ENCODE peak calls at places on chromosomes 2 and 18, in six cellular contexts. K, H, Z, I, S and Y are unnamed samples.

GRCh38 chr2:219149667-219150066 is 10.9 kb downstream of the NHEJ1 start:
- DNase-seq in I (no peak), S (no peak), Z (no peak), K (no peak), H (no peak), Y (peak)

GRCh38 chr2:218508299-218508698 is 59.9 kb downstream of the USP37 start:
- DNase-seq in S (no peak), Z (no peak), I (no peak), H (no peak), K (no peak), Y (no peak)

GRCh38 chr2:237154894-237155851 is 69.5 kb downstream of the COPS8 start:
- DNase-seq in Z (no peak), S (peak), K (no peak), H (no peak), I (no peak), Y (no peak)

GRCh38 chr2:199659207-199659606 is 191.8 kb downstream of the FTCDNL1 start:
- DNase-seq in Z (peak), I (peak), H (peak), S (peak), K (peak), Y (no peak)

GRCh38 chr2:43127941-43128561 is 98.4 kb downstream of the ZFP36L2 start:
- DNase-seq in S (peak), K (no peak), I (no peak), H (no peak), Z (no peak), Y (no peak)

GRCh38 chr2:119702918-119703401 is 24.0 kb downstream of the TMEM177 start:
- DNase-seq in H (peak), S (peak), I (peak), Z (peak), K (peak), Y (peak)

GRCh38 chr2:11533278-11534077 is at the start of gene GREB1:
- DNase-seq in H (no peak), S (no peak), I (no peak), K (no peak), Z (no peak), Y (no peak)

GRCh38 chr18:32470136-32470712 is 458 bp downstream of the GAREM1 start:
- DNase-seq in H (peak), Z (peak), S (peak), I (peak), K (peak), Y (peak)

GRCh38 chr2:190835303-190835930 is 45.2 kb upstream of the GLS start:
- DNase-seq in H (peak), Z (no peak), K (no peak), S (no peak), I (no peak), Y (peak)

GRCh38 chr2:187169108-187169713 is 278.8 kb downstream of the CALCRL start:
- DNase-seq in Z (no peak), I (no peak), H (no peak), K (no peak), S (no peak), Y (no peak)

GRCh38 chr2:218075975-218076811 is 7.1 kb downstream of the RUFY4 start:
- DNase-seq in K (no peak), H (no peak), S (no peak), Z (no peak), I (no peak), Y (no peak)

GRCh38 chr2:127064642-127065250 is 42.2 kb downstream of the BIN1 start:
- DNase-seq in S (peak), I (peak), K (peak), Z (no peak), H (peak), Y (peak)
- TF ChIP-seq CTCF in S (no peak), I (no peak), K (no peak), Z (no peak), H (peak), Y (no peak)

DNA sequence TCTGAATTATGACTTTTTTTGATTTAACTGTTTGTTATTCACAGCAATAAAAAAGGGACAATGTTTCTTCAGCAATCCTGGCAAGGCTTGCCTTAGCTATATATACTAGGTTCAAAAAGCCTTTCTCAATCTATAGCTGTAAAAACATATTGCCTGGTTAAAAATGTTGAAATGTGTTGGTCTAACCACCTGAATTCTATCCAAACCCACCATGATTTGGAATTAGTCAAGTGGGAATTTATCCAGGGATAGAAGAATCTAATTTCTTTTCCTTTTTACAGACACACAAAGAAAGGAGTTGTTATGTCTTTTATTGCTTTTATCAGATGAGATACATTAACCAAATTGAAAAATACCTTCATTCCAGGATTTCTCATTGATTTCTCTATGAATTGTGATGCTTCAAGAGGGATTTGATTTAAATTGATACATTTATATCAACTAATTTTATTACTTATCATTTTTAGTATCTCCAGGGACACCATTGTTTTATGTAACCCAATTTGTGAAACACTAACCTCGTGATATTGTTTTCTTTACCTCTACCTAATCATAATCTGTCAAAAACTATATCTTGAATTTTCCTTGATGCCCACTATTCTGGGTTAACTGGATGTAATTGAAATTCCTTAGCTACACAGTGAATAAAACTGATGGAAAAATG is 88.1 kb downstream of the LRP1B start:
- DNase-seq in Z (no peak), H (no peak), I (no peak), K (no peak), S (no peak), Y (no peak)
- TF ChIP-seq CTCF in Z (no peak), H (no peak), I (no peak), K (no peak), S (no peak), Y (no peak)

GRCh38 chr2:68722712-68723111 is 11.9 kb upstream of the ARHGAP25 start:
- DNase-seq in Z (no peak), H (no peak), S (no peak), K (no peak), I (no peak), Y (no peak)
- TF ChIP-seq CTCF in Z (peak), H (peak), S (no peak), K (no peak), I (no peak), Y (no peak)

DNA sequence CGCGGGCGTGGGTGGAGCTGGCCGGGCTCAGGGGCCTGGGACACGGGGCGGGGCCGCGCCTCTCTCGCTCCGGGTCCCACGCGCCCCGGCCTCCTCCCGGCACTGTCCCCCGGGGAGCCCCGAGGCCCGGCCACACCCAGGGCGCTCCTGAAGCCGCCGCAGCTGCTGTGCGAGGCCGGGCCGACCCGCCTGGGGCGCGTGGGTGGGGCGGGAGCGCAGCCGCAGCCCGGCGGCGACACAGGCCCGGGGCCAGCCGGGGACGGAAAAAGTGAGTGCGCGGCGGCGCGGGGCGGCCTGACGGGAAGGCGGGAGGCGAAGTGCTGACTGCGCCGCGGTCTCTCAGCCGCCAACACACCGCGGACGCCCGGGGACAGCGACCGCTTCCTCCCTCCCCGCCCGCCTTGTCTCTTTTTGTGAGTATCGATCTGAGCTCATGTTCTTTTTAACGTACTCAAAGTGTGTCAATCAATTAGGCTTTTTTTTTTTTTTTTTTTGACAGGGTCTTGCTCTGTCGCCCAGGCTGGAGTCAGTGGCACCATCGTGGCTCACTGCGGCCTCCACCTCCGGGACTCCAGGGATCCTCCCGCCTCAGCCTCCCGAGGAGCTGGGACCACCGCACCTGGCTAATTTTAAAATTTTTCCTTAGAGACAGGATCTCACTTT is 14.5 kb downstream of the PDCD1 start:
- DNase-seq in K (peak), Z (peak), I (peak), S (peak), H (no peak), Y (peak)
- TF ChIP-seq CTCF in K (no peak), Z (no peak), I (peak), S (peak), H (no peak), Y (no peak)

GRCh38 chr2:85326946-85327756 is 638 bp downstream of the TGOLN2 start:
- DNase-seq in I (peak), Z (no peak), K (peak), H (peak), S (peak), Y (peak)

GRCh38 chr2:85325466-85325811 is 2.4 kb downstream of the TGOLN2 start:
- DNase-seq in Z (no peak), S (no peak), I (no peak), H (no peak), K (no peak), Y (no peak)

GRCh38 chr2:85326406-85326945 is 1.3 kb downstream of the TGOLN2 start:
- DNase-seq in H (no peak), Z (no peak), K (no peak), S (peak), I (peak), Y (no peak)

GRCh38 chr2:85329181-85329651 is 1.4 kb upstream of the TGOLN2 start:
- DNase-seq in I (no peak), Z (no peak), K (no peak), H (no peak), S (no peak), Y (no peak)

DNA sequence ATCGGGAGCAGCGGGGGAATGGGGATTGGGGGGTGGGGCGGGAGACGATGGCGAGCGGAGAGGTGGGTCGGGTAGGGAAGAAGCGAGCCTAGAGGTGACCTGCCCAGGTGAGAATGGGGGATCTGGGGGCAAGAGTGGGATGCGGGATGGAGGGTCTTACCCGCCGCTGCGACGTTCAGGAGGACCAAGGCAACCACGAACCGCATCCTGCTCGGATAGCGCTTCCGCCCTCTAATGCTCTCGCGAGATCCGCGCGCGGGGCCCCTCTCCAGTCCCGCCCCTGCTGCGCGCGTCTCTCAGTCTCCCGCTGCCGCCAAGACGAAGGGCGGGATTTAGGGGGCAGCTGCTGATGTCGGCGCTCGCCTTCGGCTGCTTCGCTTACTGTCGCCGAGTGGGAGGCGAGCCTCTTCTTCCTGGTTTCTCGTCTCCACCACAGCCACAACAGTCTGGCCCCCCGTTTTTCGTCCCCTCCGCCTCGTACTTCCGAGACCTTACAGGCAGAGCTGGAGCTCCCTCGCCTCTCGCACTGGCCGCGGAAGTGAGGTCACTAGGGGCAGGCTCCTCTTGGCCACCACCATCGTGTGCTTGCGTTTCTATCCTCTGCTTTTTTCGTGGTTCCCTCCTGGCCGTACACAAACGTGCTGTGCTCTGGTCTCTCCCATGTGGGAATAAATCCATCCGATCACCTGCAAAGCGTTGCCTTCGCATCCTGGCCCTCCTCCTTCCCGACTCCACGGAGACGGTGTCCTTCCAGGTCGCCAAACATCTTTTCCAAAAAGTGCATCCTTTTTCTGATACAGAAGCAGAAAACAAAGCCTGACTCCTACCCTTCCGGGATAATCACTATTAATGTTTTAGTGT is at the start of gene TGOLN2:
- DNase-seq in Z (peak), I (peak), S (peak), K (peak), H (peak), Y (peak)
- TF ChIP-seq CTCF in Z (peak), I (no peak), S (peak), K (no peak), H (peak), Y (no peak)

GRCh38 chr18:11860594-11861450 is 9.6 kb downstream of the CHMP1B start:
- DNase-seq in K (no peak), H (no peak), S (peak), I (no peak), Z (no peak), Y (no peak)

GRCh38 chr18:11857177-11857887 is 6.1 kb downstream of the CHMP1B start:
- DNase-seq in H (peak), K (no peak), Z (no peak), S (peak), I (peak), Y (peak)

GRCh38 chr18:11861583-11862288 is 10.5 kb downstream of the CHMP1B start:
- DNase-seq in K (no peak), H (no peak), Z (no peak), S (peak), I (no peak), Y (no peak)

GRCh38 chr18:11859282-11859797 is 8.1 kb downstream of the CHMP1B start:
- DNase-seq in I (no peak), H (no peak), Z (no peak), S (peak), K (no peak), Y (no peak)

DNA sequence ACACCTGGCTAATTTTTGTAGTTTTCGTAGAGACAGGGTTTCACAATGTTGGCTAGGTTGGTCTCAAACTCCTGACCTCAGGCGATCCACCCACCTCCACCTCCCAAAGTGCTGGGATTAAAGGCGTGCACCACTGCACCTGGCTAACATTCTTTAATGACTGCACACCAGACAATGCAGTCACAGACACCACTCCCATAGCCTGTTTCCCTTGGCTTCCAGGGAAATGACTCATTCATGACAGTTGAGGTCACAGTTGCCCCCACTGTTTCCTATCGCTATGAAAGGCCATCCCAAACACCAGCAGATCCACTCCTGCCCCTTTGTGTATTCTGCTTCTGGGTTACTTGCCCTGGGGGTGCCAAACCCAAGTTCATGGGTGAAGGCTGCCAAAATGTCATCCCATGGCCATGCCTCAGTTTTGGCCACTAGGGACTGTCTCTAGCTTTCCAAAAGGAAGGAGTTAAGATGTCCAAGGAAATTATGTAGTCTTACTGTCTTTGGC is 8.7 kb downstream of the CHMP1B start:
- DNase-seq in K (no peak), Z (no peak), S (peak), I (peak), H (peak), Y (peak)
- TF ChIP-seq CTCF in K (no peak), Z (no peak), S (no peak), I (no peak), H (peak), Y (no peak)

GRCh38 chr18:34866739-34867138 is 156.6 kb downstream of the DTNA start:
- DNase-seq in K (no peak), S (no peak), Z (no peak), I (no peak), H (no peak), Y (no peak)
- TF ChIP-seq CTCF in K (peak), S (no peak), Z (peak), I (peak), H (peak), Y (no peak)